ENCODE peak calls at places on chromosomes 5 and 9, in ten cellular contexts. Q is Peyer's patch; C is K562; B is CD4-positive, alpha-beta memory T cell; J is RWPE1; U is dorsolateral prefrontal cortex; F is sigmoid colon; Z is body of pancreas; G is A549; M is SK-N-SH. T is an unnamed sample.
A peak's percentile ranks its signal among the peaks of the same experiment; 100 is the strongest.

GRCh38 chr5:119420173-119420572 is 32.1 kb upstream of the HSD17B4 start:
- DNase-seq in Q (no peak), C (no peak), B (no peak), J (no peak), U (no peak), F (no peak), Z (no peak), G (no peak), M (no peak), T (no peak)

GRCh38 chr5:115417076-115417475 is 120.6 kb upstream of the CCDC112 start:
- DNase-seq in Q (no peak), C (no peak), B (no peak), J (no peak), U (no peak), F (no peak), Z (no peak), G (no peak), M (no peak), T (no peak)

GRCh38 chr9:132977626-132978450 is 656 bp upstream of the GFI1B start:
- DNase-seq in Q (peak; percentile 60), C (peak; percentile 81), B (peak; percentile 59), J (peak; percentile 76), U (peak; percentile 46), F (no peak), Z (peak; percentile 76), G (peak; percentile 75), M (peak; percentile 82), T (peak; percentile 44)

GRCh38 chr5:175638305-175638704 is 19.6 kb upstream of the HRH2 start:
- DNase-seq in Q (no peak), C (no peak), B (no peak), J (no peak), U (no peak), F (no peak), Z (no peak), G (no peak), M (no peak), T (no peak)

GRCh38 chr5:67206381-67207328 is 10.1 kb upstream of the CD180 start:
- DNase-seq in Q (peak; percentile 85), C (peak; percentile 76), B (peak; percentile 89), J (peak; percentile 98), U (no peak), F (peak; percentile 19), Z (no peak), G (peak; percentile 84), M (no peak), T (no peak)

GRCh38 chr5:179887802-179888201 is 19.9 kb downstream of the TBC1D9B start:
- DNase-seq in Q (no peak), C (no peak), B (no peak), J (no peak), U (no peak), F (no peak), Z (no peak), G (no peak), M (no peak), T (no peak)

GRCh38 chr5:56840597-56840996 is 25.2 kb downstream of the MAP3K1 start:
- DNase-seq in Q (no peak), C (no peak), B (no peak), J (no peak), U (no peak), F (no peak), Z (no peak), G (no peak), M (no peak), T (no peak)

GRCh38 chr9:117247271-117247670 is 167.6 kb downstream of the ASTN2 start:
- DNase-seq in Q (no peak), C (no peak), B (no peak), J (peak; percentile 26), U (no peak), F (no peak), Z (peak; percentile 26), G (peak; percentile 9), M (peak; percentile 38), T (no peak)

GRCh38 chr5:14956423-14957046 is 85.0 kb upstream of the ANKH start:
- DNase-seq in Q (no peak), C (no peak), B (no peak), J (no peak), U (no peak), F (no peak), Z (no peak), G (no peak), M (no peak), T (no peak)

GRCh38 chr5:143016777-143017374 is 246.7 kb downstream of the ARHGAP26 start:
- DNase-seq in Q (peak; percentile 29), C (peak; percentile 54), B (no peak), J (peak; percentile 53), U (no peak), F (no peak), Z (peak; percentile 21), G (peak; percentile 54), M (peak; percentile 30), T (no peak)

GRCh38 chr9:8717146-8717545 is 917.6 kb upstream of the DMAC1 start:
- DNase-seq in Q (no peak), C (no peak), B (no peak), J (no peak), U (no peak), F (no peak), Z (no peak), G (no peak), M (no peak), T (no peak)

GRCh38 chr9:122456123-122456522 is 21.6 kb downstream of the OR1J1 start:
- DNase-seq in Q (no peak), C (no peak), B (no peak), J (no peak), U (no peak), F (no peak), Z (no peak), G (no peak), M (no peak), T (no peak)

GRCh38 chr5:169970911-169971436 is 9.3 kb downstream of the INSYN2B start:
- DNase-seq in Q (no peak), C (no peak), B (no peak), J (peak; percentile 98), U (no peak), F (no peak), Z (no peak), G (peak; percentile 78), M (peak; percentile 24), T (no peak)
- H3K27ac ChIP-seq in Q (no peak overlapping the region), C (no peak overlapping the region), B (no peak overlapping the region), J (peak overlapping the region; percentile 74), U (no peak overlapping the region), F (no peak overlapping the region), Z (no peak overlapping the region), G (peak overlapping the region; percentile 84), M (peak overlapping the region; percentile 58), T (no peak overlapping the region)

GRCh38 chr5:177366528-177367322 is 9.0 kb downstream of the RGS14 start:
- DNase-seq in Q (peak; percentile 42), C (peak; percentile 98), B (no peak), J (peak; percentile 58), U (no peak), F (peak; percentile 97), Z (peak; percentile 97), G (no peak), M (peak; percentile 99), T (peak; percentile 44)
- H3K27ac ChIP-seq in Q (peak overlapping the region; percentile 88), C (peak overlapping the region; percentile 94), B (no peak overlapping the region), J (peak overlapping the region; percentile 89), U (no peak overlapping the region), F (peak overlapping the region; percentile 89), Z (peak overlapping the region; percentile 97), G (no peak overlapping the region), M (peak overlapping the region; percentile 93), T (peak overlapping the region; percentile 50)

DNA sequence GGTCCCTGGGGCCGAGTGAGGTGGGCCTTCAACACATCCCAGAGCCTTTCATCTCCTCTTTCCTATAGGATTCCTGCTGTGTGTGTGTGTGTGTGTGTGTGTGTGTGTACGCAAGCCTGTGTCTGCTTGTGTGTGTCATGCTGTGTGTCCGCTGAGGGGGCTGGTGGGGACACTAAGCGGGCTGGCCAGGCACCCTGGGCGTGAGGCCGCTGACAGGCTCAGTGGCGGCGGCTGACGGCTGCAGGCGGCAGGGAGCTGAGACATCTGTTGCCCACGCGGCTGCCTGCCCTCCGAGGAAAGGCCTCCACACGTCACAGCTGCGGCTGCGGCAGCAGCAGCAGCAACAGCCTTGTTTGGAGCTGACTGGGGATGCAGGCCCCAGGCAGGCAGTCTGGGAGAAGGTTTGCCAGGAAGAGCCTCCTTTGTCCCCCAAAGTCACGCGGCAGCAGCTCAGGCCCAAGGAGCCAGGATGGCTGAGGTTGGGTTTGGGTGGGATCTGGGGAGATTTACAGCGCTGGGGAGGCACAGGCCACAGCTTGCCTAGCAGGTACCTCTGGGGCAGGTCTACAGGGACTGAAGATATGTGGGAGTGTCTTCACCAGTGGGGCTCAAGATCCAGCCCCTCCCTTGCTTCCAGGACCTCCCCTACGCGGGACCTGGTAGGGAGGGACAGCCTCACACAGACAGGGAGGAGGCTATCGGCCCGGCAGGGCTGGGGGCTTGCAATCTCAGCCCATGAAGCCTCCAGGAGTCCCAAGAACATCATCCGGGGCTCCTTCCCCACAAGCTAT is 1.8 kb downstream of the PDLIM4 start:
- DNase-seq in Q (no peak), C (peak; percentile 62), B (no peak), J (peak; percentile 72), U (peak; percentile 64), F (peak; percentile 96), Z (peak; percentile 54), G (no peak), M (peak; percentile 87), T (peak; percentile 49)
- H3K27ac ChIP-seq in Q (peak overlapping the region; percentile 97), C (peak overlapping the region; percentile 74), B (no peak overlapping the region), J (peak overlapping the region; percentile 98), U (peak overlapping the region; percentile 83), F (peak overlapping the region; percentile 97), Z (no peak overlapping the region), G (peak overlapping the region; percentile 33), M (peak overlapping the region; percentile 98), T (peak overlapping the region; percentile 84)

GRCh38 chr9:131402073-131402472 is 8.2 kb downstream of the PRRC2B start:
- DNase-seq in Q (no peak), C (no peak), B (no peak), J (no peak), U (peak; percentile 29), F (no peak), Z (no peak), G (peak; percentile 50), M (no peak), T (no peak)

GRCh38 chr9:131399972-131400371 is 6.1 kb downstream of the PRRC2B start:
- DNase-seq in Q (no peak), C (no peak), B (no peak), J (no peak), U (no peak), F (no peak), Z (no peak), G (no peak), M (no peak), T (no peak)

GRCh38 chr9:131402738-131403492 is 9.0 kb downstream of the PRRC2B start:
- DNase-seq in Q (peak; percentile 41), C (peak; percentile 1), B (no peak), J (peak; percentile 85), U (peak; percentile 87), F (peak; percentile 96), Z (peak; percentile 91), G (peak; percentile 79), M (no peak), T (no peak)

GRCh38 chr9:131398204-131398603 is 4.3 kb downstream of the PRRC2B start:
- DNase-seq in Q (peak; percentile 78), C (peak; percentile 16), B (peak; percentile 80), J (no peak), U (peak; percentile 12), F (no peak), Z (peak; percentile 28), G (no peak), M (no peak), T (no peak)

DNA sequence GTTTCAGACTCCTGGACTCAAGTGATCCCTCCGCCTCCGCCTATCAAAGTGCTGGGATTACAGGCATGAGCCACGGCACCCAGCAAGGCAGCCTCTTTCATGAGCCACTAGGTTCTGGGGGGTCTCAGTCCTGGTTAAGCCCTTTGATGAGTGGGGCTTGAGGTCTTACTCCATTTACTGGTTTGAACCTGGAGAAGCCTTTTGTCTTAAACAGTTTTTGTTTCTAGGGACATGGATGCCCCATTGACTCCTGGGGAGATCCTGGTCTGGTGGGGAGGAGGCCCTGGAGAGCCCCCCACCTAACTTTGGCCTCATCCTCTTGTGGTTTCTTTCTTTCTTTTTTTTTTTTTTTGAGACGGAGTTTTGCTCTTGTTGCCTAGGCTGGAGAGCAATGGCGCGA is 6.7 kb downstream of the PRRC2B start:
- DNase-seq in Q (no peak), C (peak; percentile 2), B (no peak), J (no peak), U (peak; percentile 2), F (no peak), Z (no peak), G (no peak), M (no peak), T (no peak)
- H3K27ac ChIP-seq in Q (peak overlapping the region; percentile 26), C (no peak overlapping the region), B (no peak overlapping the region), J (peak overlapping the region; percentile 83), U (no peak overlapping the region), F (peak overlapping the region; percentile 97), Z (no peak overlapping the region), G (no peak overlapping the region), M (no peak overlapping the region), T (no peak overlapping the region)

T was measured in caudate nucleus.